ENCODE peak calls at places on chromosomes 7 and 10, in five cellular contexts. T is activated CD8-positive, alpha-beta T cell treated with anti-CD3 and anti-CD28 coated beads for 36 hours; Y is activated naive CD8-positive, alpha-beta T cell treated with anti-CD3 and anti-CD28 coated beads, Interleukin-2, amount 50 U/mL, for 24 hours; N is memory B cell; W is omental fat pad. Z is an unnamed sample.

GRCh38 chr7:44563171-44563679 is 10.5 kb downstream of the DDX56 start:
- ATAC-seq in W (no peak), Y (no peak), T (no peak), N (no peak), Z (no peak)

GRCh38 chr10:48572414-48572813 is 32.5 kb downstream of the ARHGAP22 start:
- ATAC-seq in N (no peak), T (no peak), W (no peak), Y (no peak), Z (no peak)

GRCh38 chr10:80437227-80437626 is 16.9 kb upstream of the TSPAN14 start:
- ATAC-seq in T (no peak), N (no peak), Y (no peak), W (no peak), Z (no peak)

GRCh38 chr7:112798199-112799159 is 8.3 kb upstream of the TMEM168 start:
- ATAC-seq in W (no peak), N (no peak), T (peak; percentile 59), Y (peak; percentile 58), Z (peak; percentile 62)

GRCh38 chr10:59337254-59337653 is 25.1 kb downstream of the FAM13C start:
- ATAC-seq in N (no peak), Y (no peak), W (peak; percentile 51), T (no peak), Z (no peak)

GRCh38 chr10:69506834-69507643 is 55.8 kb downstream of the TSPAN15 start:
- ATAC-seq in W (peak; percentile 24), Y (no peak), T (peak; percentile 15), N (no peak), Z (peak; percentile 42)

GRCh38 chr10:59708816-59709471 is 706 bp downstream of the SLC16A9 start:
- ATAC-seq in W (peak; percentile 53), T (peak; percentile 34), Y (no peak), N (peak; percentile 26), Z (peak; percentile 52)

GRCh38 chr10:102435098-102435497 is 2.7 kb upstream of the CUEDC2 start:
- ATAC-seq in T (no peak), N (no peak), Y (no peak), W (no peak), Z (no peak)

GRCh38 chr7:91929463-91929862 is 11.2 kb upstream of the AKAP9 start:
- ATAC-seq in Y (peak; percentile 94), N (peak; percentile 60), T (peak; percentile 95), W (no peak), Z (peak; percentile 60)

GRCh38 chr10:30559118-30559684 is 70.4 kb downstream of the LYZL2 start:
- ATAC-seq in W (no peak), Y (no peak), N (no peak), T (no peak), Z (no peak)

Z was measured in activated T-helper 17 cell treated with anti-CD3 and anti-CD28 coated beads, Interleukin-2, amount 50 U/mL, for 72 hours.